ENCODE peak calls at places on chromosomes 2 and 18, in six cellular contexts. Q is stomach, Z is Peyer's patch, B is esophagus squamous epithelium, E is heart left ventricle, I is sigmoid colon. F is an unnamed sample.

GRCh38 chr2:120750488-120751210 is 15.0 kb downstream of the GLI2 start:
- DNase-seq in I (peak), B (no peak), E (no peak), Q (peak), Z (no peak), F (peak)

GRCh38 chr18:68494802-68495560 is 219.9 kb downstream of the TMX3 start:
- DNase-seq in Z (no peak), E (no peak), I (no peak), Q (no peak), B (no peak), F (no peak)

GRCh38 chr18:58221060-58221725 is 177.2 kb downstream of the NEDD4L start:
- DNase-seq in B (no peak), Z (peak), Q (peak), I (no peak), E (no peak), F (no peak)

GRCh38 chr18:9003406-9004100 is 98.9 kb upstream of the NDUFV2 start:
- DNase-seq in E (no peak), Q (no peak), I (no peak), B (no peak), Z (no peak), F (no peak)

GRCh38 chr18:72544092-72544886 is at the start of gene CBLN2:
- DNase-seq in Z (peak), B (no peak), I (no peak), E (peak), Q (no peak), F (peak)

GRCh38 chr2:64644240-64645013 is 9.3 kb downstream of the SERTAD2 start:
- DNase-seq in E (peak), Z (no peak), B (peak), Q (peak), I (peak), F (peak)

GRCh38 chr2:183995632-183996031 is 602.7 kb upstream of the ZNF804A start:
- DNase-seq in E (no peak), Z (no peak), Q (no peak), B (no peak), I (no peak), F (no peak)

GRCh38 chr2:207983654-207984053 is 41.7 kb downstream of the PLEKHM3 start:
- DNase-seq in I (no peak), Z (no peak), B (no peak), Q (no peak), E (no peak), F (peak)

GRCh38 chr2:174765576-174765975 is 1.3 kb upstream of the CHRNA1 start:
- DNase-seq in B (no peak), I (no peak), Q (no peak), Z (no peak), E (no peak), F (no peak)

GRCh38 chr2:200944467-200945394 is 18.7 kb downstream of the ORC2 start:
- DNase-seq in B (no peak), Q (peak), I (no peak), E (no peak), Z (peak), F (no peak)

GRCh38 chr2:181123798-181124217 is 143.4 kb downstream of the UBE2E3 start:
- DNase-seq in B (no peak), Q (no peak), Z (no peak), E (no peak), I (no peak), F (no peak)

GRCh38 chr2:82994186-82994585 is 1464.9 kb downstream of the SUCLG1 start:
- DNase-seq in Q (no peak), E (no peak), Z (no peak), B (no peak), I (no peak), F (no peak)

GRCh38 chr18:12843420-12844346 is 40.4 kb downstream of the PTPN2 start:
- DNase-seq in Q (no peak), Z (no peak), I (no peak), B (no peak), E (no peak), F (peak)

GRCh38 chr2:121129692-121130091 is 155.3 kb downstream of the TFCP2L1 start:
- DNase-seq in Q (no peak), I (no peak), Z (no peak), E (no peak), B (no peak), F (no peak)

GRCh38 chr18:46883180-46883579 is 34.1 kb downstream of the PIAS2 start:
- DNase-seq in Q (no peak), E (no peak), Z (no peak), B (no peak), I (no peak), F (no peak)

GRCh38 chr2:175836361-175836760 is 165.7 kb downstream of the LNPK start:
- DNase-seq in B (no peak), E (no peak), Z (no peak), Q (no peak), I (no peak), F (no peak)

GRCh38 chr2:74267068-74267467 is 68.7 kb downstream of the MTHFD2 start:
- DNase-seq in B (no peak), I (no peak), E (no peak), Q (peak), Z (peak), F (no peak)

GRCh38 chr2:109612991-109613921 is 510 bp downstream of the SEPTIN10 start:
- DNase-seq in I (peak), B (no peak), Q (peak), Z (peak), E (peak), F (no peak)

GRCh38 chr2:27960237-27960912 is 69.8 kb downstream of the BABAM2 start:
- DNase-seq in B (no peak), Z (no peak), E (no peak), I (no peak), Q (no peak), F (no peak)

GRCh38 chr18:46422552-46423055 is 234.4 kb downstream of the LOXHD1 start:
- DNase-seq in I (no peak), B (no peak), E (no peak), Q (no peak), Z (no peak), F (no peak)

GRCh38 chr2:144374163-144374661 is 145.7 kb downstream of the ZEB2 start:
- DNase-seq in E (no peak), Z (no peak), B (no peak), I (no peak), Q (no peak), F (no peak)

GRCh38 chr2:120401275-120402069 is 55.5 kb downstream of the INHBB start:
- DNase-seq in B (no peak), Q (no peak), E (no peak), I (no peak), Z (no peak), F (peak)

GRCh38 chr2:222771832-222772231 is 89.0 kb upstream of the ACSL3 start:
- DNase-seq in Z (no peak), B (no peak), Q (no peak), I (no peak), E (no peak), F (no peak)

GRCh38 chr2:71492112-71492511 is 38.8 kb downstream of the DYSF start:
- DNase-seq in Z (no peak), E (no peak), Q (no peak), I (peak), B (no peak), F (peak)

GRCh38 chr2:153519260-153519875 is 40.8 kb upstream of the RPRM start:
- DNase-seq in I (no peak), Z (no peak), B (no peak), Q (peak), E (no peak), F (no peak)

GRCh38 chr18:62328775-62329525 is 3.8 kb downstream of the TNFRSF11A start:
- DNase-seq in B (no peak), E (no peak), I (no peak), Q (no peak), Z (peak), F (no peak)

GRCh38 chr2:151407281-151407680 is 2.4 kb upstream of the RIF1 start:
- DNase-seq in B (no peak), Z (no peak), I (no peak), E (no peak), Q (no peak), F (no peak)

GRCh38 chr2:189579585-189579984 is 1.0 kb downstream of the SLC40A1 start:
- DNase-seq in Q (no peak), I (no peak), B (no peak), E (no peak), Z (no peak), F (no peak)

GRCh38 chr2:128318776-128319456 is at the start of gene HS6ST1:
- DNase-seq in B (peak), E (peak), I (peak), Z (peak), Q (peak), F (peak)

GRCh38 chr2:217625475-217626245 is 377.1 kb downstream of the TNS1 start:
- DNase-seq in I (no peak), E (no peak), Q (no peak), Z (no peak), B (no peak), F (no peak)

GRCh38 chr2:239268082-239268481 is 132.7 kb downstream of the HDAC4 start:
- DNase-seq in E (peak), I (peak), Q (peak), B (no peak), Z (peak), F (peak)

GRCh38 chr2:239269173-239269865 is 131.5 kb downstream of the HDAC4 start:
- DNase-seq in B (no peak), E (peak), Z (peak), I (no peak), Q (peak), F (no peak)

GRCh38 chr2:239267411-239267941 is 133.3 kb downstream of the HDAC4 start:
- DNase-seq in Q (peak), B (peak), Z (peak), E (peak), I (peak), F (peak)

GRCh38 chr2:239269959-239270358 is 130.9 kb downstream of the HDAC4 start:
- DNase-seq in Q (peak), Z (no peak), I (no peak), E (peak), B (no peak), F (peak)

GRCh38 chr2:239268549-239268948 is 132.3 kb downstream of the HDAC4 start:
- DNase-seq in I (no peak), Q (peak), B (no peak), E (peak), Z (no peak), F (no peak)
- H3K27ac ChIP-seq in I (peak), Q (peak), B (peak), E (peak), Z (no peak), F (no peak)

GRCh38 chr2:60882971-60883753 is 1.8 kb downstream of the REL start:
- DNase-seq in I (no peak), Z (peak), E (no peak), Q (no peak), B (no peak), F (no peak)
- TF ChIP-seq POLR2A in I (no peak), Z (no peak), E (no peak), Q (no peak), B (peak), F (peak)

DNA sequence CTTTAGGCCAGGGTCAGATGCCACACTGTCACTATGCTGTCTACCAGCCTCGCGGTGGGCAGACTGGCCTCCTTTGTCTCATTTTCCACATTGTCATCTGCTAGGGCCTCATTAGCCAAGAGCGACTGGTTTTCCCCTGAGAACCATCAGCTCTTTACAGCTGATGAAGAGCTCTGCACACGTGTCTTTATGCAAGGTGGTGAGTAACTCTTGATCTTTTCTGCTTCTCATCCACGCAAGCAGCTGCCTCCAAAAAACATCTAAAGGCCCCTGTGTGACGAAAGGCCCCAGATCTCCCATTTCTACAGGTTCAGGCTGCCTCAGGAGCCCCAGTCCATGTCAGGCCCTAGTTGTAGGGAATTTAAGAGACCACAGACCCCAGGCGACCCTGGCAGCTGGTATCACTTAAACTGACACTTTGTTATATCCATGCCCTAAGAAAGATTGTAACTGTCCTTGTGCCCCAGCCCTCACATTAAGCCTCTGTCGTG is 52.9 kb downstream of the DPYSL5 start:
- DNase-seq in Q (no peak), I (no peak), Z (no peak), B (no peak), E (no peak), F (no peak)
- H3K27ac ChIP-seq in Q (no peak), I (no peak), Z (no peak), B (no peak), E (no peak), F (no peak)

GRCh38 chr18:44823286-44823685 is 142.6 kb downstream of the SETBP1 start:
- DNase-seq in B (no peak), Z (no peak), Q (no peak), E (no peak), I (no peak), F (no peak)

GRCh38 chr18:44824884-44825283 is 144.2 kb downstream of the SETBP1 start:
- DNase-seq in Q (no peak), Z (no peak), E (no peak), B (no peak), I (no peak), F (no peak)

GRCh38 chr18:44823782-44824181 is 143.1 kb downstream of the SETBP1 start:
- DNase-seq in Z (no peak), B (no peak), I (no peak), E (no peak), Q (no peak), F (no peak)

GRCh38 chr18:44819944-44820510 is 139.3 kb downstream of the SETBP1 start:
- DNase-seq in B (no peak), Q (no peak), E (peak), Z (no peak), I (peak), F (no peak)

DNA sequence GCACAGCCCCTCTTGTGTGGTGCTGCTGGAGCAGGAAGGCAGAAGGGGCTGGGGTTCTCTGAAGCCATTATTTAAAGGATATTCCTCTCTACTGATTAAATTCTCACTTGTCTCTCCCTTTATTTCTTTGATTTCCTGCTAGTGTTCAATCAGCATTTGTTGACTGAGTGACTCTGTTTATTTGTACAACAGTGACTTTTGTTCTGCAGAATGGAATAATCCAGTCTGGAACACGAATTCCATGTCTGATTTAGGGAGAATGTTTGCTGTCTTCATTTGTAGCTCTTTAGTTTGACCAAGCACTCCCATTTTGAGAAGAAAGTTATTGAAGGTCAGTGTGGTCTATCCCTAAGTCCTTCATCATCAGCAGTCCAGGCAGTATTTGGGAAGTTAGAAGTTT is 141.2 kb downstream of the SETBP1 start:
- DNase-seq in Z (no peak), Q (no peak), I (no peak), B (no peak), E (no peak), F (no peak)
- TF ChIP-seq POLR2A in Z (no peak), Q (no peak), I (no peak), B (no peak), E (no peak), F (no peak)

DNA sequence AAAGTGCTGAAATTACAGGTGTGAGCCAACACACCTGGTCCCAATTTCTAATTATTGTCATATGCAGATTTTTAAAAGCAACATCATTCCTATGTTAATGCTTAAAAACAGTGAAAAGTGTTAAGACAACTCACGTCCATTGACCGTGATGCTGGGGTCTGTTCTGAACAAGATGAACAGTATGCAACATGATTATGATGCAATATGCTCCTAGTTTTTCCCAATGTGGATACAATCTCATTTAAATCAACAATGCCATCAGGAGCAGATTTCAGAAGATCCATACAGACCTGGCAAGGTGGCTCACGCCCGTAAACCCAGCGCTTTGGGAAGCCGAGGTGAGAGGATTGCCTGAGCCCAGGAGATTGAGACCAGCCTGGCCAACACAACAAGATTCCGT is 31.5 kb downstream of the E2F6 start:
- DNase-seq in E (no peak), B (no peak), I (no peak), Q (no peak), Z (no peak), F (no peak)
- H3K27ac ChIP-seq in E (no peak), B (no peak), I (no peak), Q (no peak), Z (no peak), F (no peak)

GRCh38 chr2:39778775-39779751 is at the start of gene THUMPD2:
- DNase-seq in Z (peak), Q (peak), B (no peak), E (peak), I (peak), F (peak)
- TF ChIP-seq POLR2A in Z (peak), Q (no peak), B (peak), E (peak), I (peak), F (peak)

GRCh38 chr2:21467910-21468309 is 344.1 kb downstream of the TDRD15 start:
- DNase-seq in I (no peak), E (no peak), B (no peak), Q (no peak), Z (no peak), F (no peak)
- H3K27ac ChIP-seq in I (no peak), E (no peak), B (no peak), Q (no peak), Z (no peak), F (no peak)

DNA sequence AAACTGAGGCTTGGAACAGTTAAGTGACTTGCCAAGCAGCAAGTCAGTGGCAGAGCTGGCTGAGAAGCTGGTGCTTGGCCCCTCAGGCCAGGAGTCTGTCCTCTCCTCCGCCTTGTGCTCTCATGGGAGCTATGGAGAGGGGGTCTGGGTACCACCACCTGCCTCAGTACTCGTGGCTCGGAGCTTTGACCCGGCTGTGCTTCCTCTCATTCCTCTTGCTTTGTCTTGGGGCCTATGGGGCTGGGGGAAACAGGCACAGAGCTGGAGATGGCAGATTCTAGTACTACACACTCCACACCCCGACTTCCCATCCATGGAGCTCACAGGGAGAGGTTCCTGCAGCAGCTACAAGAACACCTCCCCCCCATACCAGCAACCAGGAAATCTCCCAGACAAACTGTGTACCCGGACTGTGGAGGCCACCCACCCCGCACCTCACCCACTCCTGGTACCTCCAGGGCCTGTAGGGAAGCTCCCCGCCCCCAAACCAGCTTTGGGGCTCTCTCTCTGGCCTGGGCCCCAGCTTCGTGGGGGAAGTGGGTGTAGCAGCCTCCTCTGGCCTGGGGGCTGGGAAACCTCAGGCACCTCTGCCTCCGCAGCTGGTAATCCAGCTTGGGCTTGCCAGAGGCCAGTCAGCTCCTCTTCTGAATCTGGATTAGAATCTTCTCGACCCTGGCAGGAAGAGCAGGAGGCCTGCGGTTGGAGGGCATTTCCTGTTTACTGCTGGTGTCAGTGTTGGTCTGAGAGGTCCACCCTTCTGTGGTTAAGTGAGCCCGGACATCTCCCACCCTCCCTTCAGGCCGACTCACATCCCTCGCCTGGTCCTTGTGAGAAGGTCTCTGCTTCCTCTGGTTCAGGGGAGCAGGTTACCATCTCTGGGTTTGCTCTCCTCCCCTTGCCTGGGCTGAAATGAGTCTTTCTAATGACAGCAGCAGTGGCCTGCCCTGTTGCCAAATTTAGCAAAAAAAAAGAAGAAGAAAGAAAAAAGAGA is 22.3 kb upstream of the RHOB start:
- DNase-seq in B (peak), E (peak), I (peak), Q (peak), Z (no peak), F (peak)
- TF ChIP-seq POLR2A in B (peak), E (no peak), I (no peak), Q (no peak), Z (no peak), F (no peak)

F was measured in spleen.